ENCODE peak calls at places on chromosomes 16 and 17, in five cellular contexts. U is neuronal stem cell, Y is heart right ventricle, E is esophagus squamous epithelium, T is heart left ventricle. O is an unnamed sample. For H3K9me3, H3K4me1 and H3K36me3, the result is how much of the 10 kb centered on the place peaks cover.

GRCh38 chr16:85061566-85061965 is 34.0 kb downstream of the KIAA0513 start:
- DNase-seq in U (no peak), Y (no peak), E (no peak), T (peak), O (peak)

GRCh38 chr16:18816286-18816685 is 14.9 kb upstream of the ARL6IP1 start:
- DNase-seq in U (no peak), Y (no peak), E (no peak), T (no peak), O (no peak)

GRCh38 chr17:50501054-50501453 is 7.2 kb upstream of the MYCBPAP start:
- DNase-seq in U (no peak), Y (no peak), E (no peak), T (no peak), O (no peak)

GRCh38 chr16:1224558-1224957 is 510 bp downstream of the TPSG1 start:
- DNase-seq in U (no peak), Y (no peak), E (no peak), T (no peak), O (no peak)

GRCh38 chr17:699350-699749 is 15.3 kb downstream of the VPS53 start:
- DNase-seq in U (no peak), Y (no peak), E (no peak), T (no peak), O (no peak)

GRCh38 chr16:56196381-56196780 is 5.1 kb downstream of the GNAO1 start:
- DNase-seq in U (no peak), Y (no peak), E (no peak), T (no peak), O (no peak)

GRCh38 chr17:16342979-16343378 is 10.3 kb downstream of the CENPV start:
- DNase-seq in U (no peak), Y (no peak), E (no peak), T (no peak), O (no peak)

GRCh38 chr17:2018716-2019490 is 6.2 kb downstream of the RTN4RL1 start:
- DNase-seq in U (no peak), Y (no peak), E (no peak), T (no peak), O (no peak)

GRCh38 chr17:27327871-27328270 is 34.0 kb downstream of the WSB1 start:
- DNase-seq in U (no peak), Y (no peak), E (no peak), T (no peak), O (no peak)

GRCh38 chr16:71467810-71468209 is 5.8 kb upstream of the ZNF23 start:
- DNase-seq in U (peak), Y (no peak), E (no peak), T (no peak), O (no peak)

GRCh38 chr16:79508294-79508693 is 92.2 kb downstream of the MAF start:
- DNase-seq in U (no peak), Y (peak), E (no peak), T (peak), O (no peak)

GRCh38 chr17:69828087-69828486 is 246.9 kb upstream of the KCNJ16 start:
- DNase-seq in U (no peak), Y (peak), E (no peak), T (peak), O (no peak)

GRCh38 chr17:17408236-17408794 is 68.5 kb upstream of the MED9 start:
- DNase-seq in U (no peak), Y (no peak), E (no peak), T (no peak), O (no peak)

GRCh38 chr17:63774141-63774981 is at the start of gene DDX42:
- DNase-seq in U (no peak), Y (peak), E (peak), T (peak), O (peak)

GRCh38 chr17:7477392-7478275 is 1.8 kb downstream of the ZBTB4 start:
- DNase-seq in U (no peak), Y (peak), E (no peak), T (peak), O (peak)

GRCh38 chr16:20906225-20906870 is 5.8 kb downstream of the LYRM1 start:
- DNase-seq in U (no peak), Y (no peak), E (no peak), T (no peak), O (no peak)

GRCh38 chr17:51860934-51861561 is 297.5 kb downstream of the CA10 start:
- DNase-seq in U (peak), Y (no peak), E (no peak), T (no peak), O (no peak)

GRCh38 chr17:1882836-1883235 is 53.0 kb downstream of the RPA1 start:
- DNase-seq in U (peak), Y (no peak), E (no peak), T (no peak), O (no peak)

GRCh38 chr16:59013930-59014329 is 279.8 kb upstream of the GOT2 start:
- DNase-seq in U (no peak), Y (no peak), E (no peak), T (no peak), O (no peak)

GRCh38 chr16:57590654-57591085 is 37.8 kb upstream of the ADGRG1 start:
- DNase-seq in U (no peak), Y (no peak), E (no peak), T (no peak), O (no peak)

GRCh38 chr17:56171186-56171959 is 18.1 kb downstream of the ANKFN1 start:
- DNase-seq in U (no peak), Y (no peak), E (no peak), T (no peak), O (no peak)

GRCh38 chr16:15829460-15829859 is 27.4 kb downstream of the MYH11 start:
- DNase-seq in U (no peak), Y (peak), E (no peak), T (peak), O (peak)

GRCh38 chr17:42409467-42410351 is 13.3 kb downstream of the CAVIN1 start:
- DNase-seq in U (no peak), Y (peak), E (no peak), T (peak), O (peak)

GRCh38 chr16:85137323-85138072 is 25.2 kb upstream of the CIBAR2 start:
- DNase-seq in U (no peak), Y (peak), E (no peak), T (peak), O (peak)

GRCh38 chr17:4934173-4934979 is 2.3 kb downstream of the GP1BA start:
- DNase-seq in U (no peak), Y (peak), E (no peak), T (no peak), O (no peak)

GRCh38 chr17:50584749-50585148 is 24.2 kb downstream of the CACNA1G start:
- DNase-seq in U (no peak), Y (no peak), E (no peak), T (no peak), O (no peak)

GRCh38 chr17:75270218-75270965 is 639 bp downstream of the MIF4GD start:
- DNase-seq in U (peak), Y (peak), E (no peak), T (peak), O (peak)

GRCh38 chr16:49350265-49351103 is 23.1 kb upstream of the C16orf78 start:
- DNase-seq in U (peak), Y (peak), E (no peak), T (peak), O (peak)

GRCh38 chr16:3383045-3383448 is 17.8 kb downstream of the ZSCAN32 start:
- DNase-seq in U (no peak), Y (no peak), E (no peak), T (no peak), O (no peak)
- H3K9me3 ChIP-seq in U (half or more), Y (half or more), E (under half), T (under half), O (under half)

DNA sequence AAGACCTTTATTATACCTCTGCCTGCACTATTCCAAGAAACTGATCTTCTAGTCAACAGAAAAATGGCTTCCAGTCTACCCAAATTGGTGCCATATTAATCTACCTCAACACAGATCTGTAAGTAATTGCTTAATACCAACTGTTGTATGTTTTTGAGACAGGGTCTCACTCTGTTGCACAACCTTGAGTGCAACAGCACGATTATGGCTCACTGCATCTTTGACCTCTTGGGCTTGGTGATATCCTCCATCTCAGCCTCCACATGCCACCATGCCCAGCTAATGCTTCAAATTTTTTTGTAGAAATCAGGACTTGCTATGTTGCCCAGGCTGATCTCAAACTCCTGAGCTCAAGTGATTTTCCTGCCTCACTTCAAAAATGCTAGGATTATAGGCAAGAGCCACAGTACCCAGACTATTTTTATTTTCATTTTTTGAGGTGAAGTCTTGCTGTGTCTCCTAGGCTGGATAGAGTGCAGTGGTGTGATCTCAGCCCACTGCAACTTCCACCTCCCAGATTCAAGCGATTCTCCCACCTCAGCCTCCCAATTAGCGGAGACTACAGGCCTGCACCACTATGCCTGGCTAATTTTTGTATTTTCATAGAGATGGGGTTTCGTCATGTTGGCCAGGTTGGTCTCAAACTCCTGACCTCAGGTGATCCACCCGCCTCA is 14.4 kb downstream of the NUFIP2 start:
- DNase-seq in U (no peak), Y (no peak), E (no peak), T (no peak), O (no peak)
- H3K4me1 ChIP-seq in U (under half), Y (half or more), E (under half), T (half or more), O (under half)

GRCh38 chr17:19709841-19710240 is 6.5 kb downstream of the SLC47A2 start:
- DNase-seq in U (no peak), Y (no peak), E (no peak), T (no peak), O (no peak)
- H3K36me3 ChIP-seq in U (under half), Y (under half), E (under half), T (under half), O (under half)

DNA sequence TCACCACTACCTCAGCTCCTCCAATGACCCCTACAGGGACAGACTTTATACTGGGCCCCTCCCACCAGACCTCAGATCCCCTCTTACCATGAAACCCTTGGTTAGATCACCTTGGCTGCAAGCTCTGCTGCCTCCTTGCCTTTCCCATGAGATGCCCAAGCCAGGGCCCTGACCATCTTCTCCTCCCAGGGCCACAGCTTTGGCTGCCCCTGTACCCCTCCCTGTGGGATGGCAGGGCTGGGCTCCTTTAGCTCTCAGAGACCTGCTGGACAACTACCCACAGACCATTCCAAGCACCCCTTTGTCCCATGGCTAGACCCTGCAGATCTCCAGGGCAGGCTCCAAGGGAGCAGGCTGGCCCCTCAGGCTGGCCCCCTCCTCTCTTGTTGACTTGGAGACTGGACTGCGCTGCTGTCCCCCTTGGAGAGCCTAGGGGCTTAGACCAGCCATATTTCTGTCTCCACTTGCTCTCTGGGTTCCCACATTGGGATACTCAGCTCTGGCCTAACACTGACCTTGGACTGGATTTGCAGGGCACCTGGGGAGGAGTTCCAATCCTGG is 1692.7 kb downstream of the TP53TG3F start:
- DNase-seq in U (no peak), Y (no peak), E (no peak), T (no peak), O (no peak)
- H3K9me3 ChIP-seq in U (under half), Y (under half), E (under half), T (under half), O (under half)

DNA sequence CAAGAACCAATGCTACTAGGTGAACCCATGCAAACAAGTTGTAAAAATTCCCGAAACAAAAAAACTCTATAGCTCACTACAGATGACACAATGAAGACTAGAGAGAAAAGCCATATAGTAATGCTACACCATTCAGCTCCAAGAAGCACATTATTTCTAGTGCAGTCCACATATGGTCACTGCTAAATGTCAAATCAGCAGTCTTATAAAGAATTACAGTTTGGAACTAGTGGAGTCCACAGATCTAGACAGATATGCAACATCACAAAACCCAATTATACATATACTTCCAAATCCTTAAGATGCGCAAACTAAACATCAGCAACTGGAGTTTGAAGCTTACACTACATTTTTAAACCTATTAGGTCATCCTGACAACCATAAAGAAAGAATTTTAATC is 33.5 kb downstream of the GPATCH8 start:
- DNase-seq in U (no peak), Y (no peak), E (no peak), T (no peak), O (no peak)
- H3K4me1 ChIP-seq in U (under half), Y (under half), E (under half), T (under half), O (under half)

GRCh38 chr17:78214706-78215061 is 631 bp downstream of the BIRC5 start:
- DNase-seq in U (no peak), Y (no peak), E (no peak), T (no peak), O (no peak)

GRCh38 chr17:78214016-78214705 is at the start of gene BIRC5:
- DNase-seq in U (peak), Y (peak), E (peak), T (peak), O (peak)

GRCh38 chr17:78208486-78208885 is 5.6 kb upstream of the BIRC5 start:
- DNase-seq in U (no peak), Y (no peak), E (no peak), T (no peak), O (no peak)

GRCh38 chr17:78210111-78210510 is 3.9 kb upstream of the BIRC5 start:
- DNase-seq in U (no peak), Y (no peak), E (no peak), T (no peak), O (no peak)

GRCh38 chr17:78211032-78211431 is 3.0 kb upstream of the BIRC5 start:
- DNase-seq in U (no peak), Y (no peak), E (no peak), T (no peak), O (no peak)
- H3K36me3 ChIP-seq in U (under half), Y (under half), E (under half), T (under half), O (under half)

GRCh38 chr16:35196313-35196712 is 1736.9 kb downstream of the TP53TG3F start:
- DNase-seq in U (no peak), Y (no peak), E (no peak), T (no peak), O (no peak)
- H3K9me3 ChIP-seq in U (under half), Y (under half), E (under half), T (under half), O (under half)

DNA sequence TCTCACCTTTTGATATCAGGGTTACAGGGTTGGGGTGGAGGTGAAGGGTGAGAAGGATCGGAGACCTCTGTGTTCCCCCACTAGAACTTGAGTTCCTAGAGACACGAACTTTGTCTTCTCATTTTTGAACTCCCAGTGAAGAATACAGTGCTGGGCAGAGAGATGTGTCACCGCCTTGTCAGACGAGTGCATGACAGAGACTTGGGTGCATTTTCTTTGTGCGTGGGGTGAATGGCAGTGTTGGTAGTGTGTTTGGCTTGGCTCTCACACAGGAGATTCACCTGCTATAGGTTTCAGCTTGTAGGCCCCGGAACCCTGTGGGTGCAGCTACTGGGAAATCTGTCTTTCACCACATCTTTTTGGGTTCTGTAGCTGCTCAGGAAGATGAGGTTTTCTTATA is 40.0 kb upstream of the CCR7 start:
- DNase-seq in U (no peak), Y (no peak), E (no peak), T (no peak), O (no peak)
- H3K4me1 ChIP-seq in U (under half), Y (under half), E (under half), T (under half), O (under half)

DNA sequence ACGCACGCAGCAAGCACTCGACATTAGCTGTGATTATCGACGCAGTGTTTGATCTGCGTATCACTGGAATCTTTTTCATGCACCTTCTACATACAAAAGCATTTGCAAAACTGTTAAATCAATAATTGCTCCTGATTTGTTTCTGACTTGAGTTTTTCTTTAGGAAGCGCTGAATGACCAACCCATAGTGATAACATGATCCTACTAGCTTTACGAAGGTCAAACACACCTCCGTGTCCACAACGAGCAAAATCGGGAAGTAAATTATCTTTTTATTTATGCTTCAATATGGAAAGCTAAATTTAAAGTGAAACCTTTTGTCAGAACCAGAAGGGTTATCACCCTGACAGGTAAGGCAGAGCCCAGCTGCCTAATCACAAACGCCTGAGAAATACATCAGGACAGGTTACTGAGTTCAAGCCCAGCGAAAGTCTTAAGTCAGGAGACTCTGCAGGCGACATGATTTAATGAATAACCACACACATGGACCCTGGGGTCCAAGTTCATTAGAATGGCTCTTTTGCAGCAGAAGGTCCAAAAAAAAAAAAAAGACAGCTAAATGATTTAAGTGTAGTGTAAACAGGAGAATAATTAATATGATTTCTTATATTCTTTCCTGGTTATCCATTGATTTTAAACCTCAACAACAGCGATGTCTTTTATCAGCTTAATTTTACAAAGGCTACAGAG is 104.2 kb downstream of the ADCY9 start:
- DNase-seq in U (no peak), Y (no peak), E (no peak), T (no peak), O (no peak)
- H3K36me3 ChIP-seq in U (under half), Y (under half), E (under half), T (under half), O (under half)

DNA sequence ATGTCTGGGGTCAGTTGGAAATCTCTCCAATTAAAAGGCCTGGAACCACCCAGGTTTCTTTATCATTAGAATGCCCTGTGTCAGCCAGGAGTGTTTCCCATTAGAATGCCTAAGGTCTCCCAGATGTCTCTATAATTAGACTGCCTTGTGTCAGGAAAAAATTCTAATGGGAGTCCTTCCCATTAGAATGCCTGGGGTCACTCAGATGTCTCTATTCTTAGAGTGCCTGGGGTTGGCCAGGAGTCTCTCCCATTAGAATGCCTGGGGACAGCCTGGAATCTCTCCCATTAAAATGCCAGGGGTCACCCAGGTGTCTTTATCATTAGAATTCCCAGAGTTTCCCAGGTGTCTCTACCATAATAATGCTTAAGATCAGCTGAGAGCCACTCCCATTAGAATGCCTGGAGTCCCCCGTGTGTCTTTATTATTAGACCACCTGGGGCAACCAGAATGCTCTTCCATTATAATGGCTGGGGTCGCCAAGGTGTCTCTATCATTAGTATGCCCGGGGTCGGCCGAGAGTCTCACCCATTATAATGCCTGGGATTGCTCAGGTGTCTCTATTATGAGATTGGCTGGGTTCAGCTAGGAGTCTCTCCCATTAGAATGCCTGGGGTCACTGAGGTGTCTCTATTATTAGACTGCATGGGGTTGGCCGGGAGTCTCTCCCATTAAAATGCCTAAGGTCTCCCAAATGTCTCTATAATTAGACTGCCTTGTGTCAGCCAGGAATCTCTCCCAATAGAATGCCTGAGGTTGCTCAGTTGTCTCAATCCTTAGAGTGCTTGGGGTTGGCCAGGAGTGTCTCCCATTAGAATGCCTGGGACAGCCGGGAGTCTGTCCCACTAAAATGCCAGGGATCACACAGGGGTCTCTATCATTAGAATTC is 2254.6 kb downstream of the TP53TG3F start:
- DNase-seq in U (no peak), Y (no peak), E (no peak), T (peak), O (peak)
- H3K9me3 ChIP-seq in U (under half), Y (under half), E (under half), T (under half), O (under half)

O was measured in lung.